ENCODE peak calls at places on chromosome 15, in four cellular contexts. One of them, this sample, is unnamed.

GRCh38 chr15:56754993-56755392 is 21.7 kb upstream of the ZNF280D start:
- DNase-seq in NCI-H345: no peak
- DNase-seq in B cell: no peak
- DNase-seq in GM12864: no peak
- DNase-seq in this sample: no peak

GRCh38 chr15:39191871-39192281 is 389.0 kb upstream of the THBS1 start:
- DNase-seq in B cell: no peak
- DNase-seq in GM12864: no peak
- DNase-seq in NCI-H345: no peak
- DNase-seq in this sample: no peak

GRCh38 chr15:98731712-98732450 is 83.5 kb downstream of the IGF1R start:
- DNase-seq in B cell: no peak
- DNase-seq in GM12864: no peak
- DNase-seq in NCI-H345: no peak
- DNase-seq in this sample: no peak

GRCh38 chr15:41746802-41747201 is 27.5 kb upstream of the MAPKBP1 start:
- DNase-seq in NCI-H345: no peak
- DNase-seq in B cell: no peak
- DNase-seq in GM12864: no peak
- DNase-seq in this sample: no peak

GRCh38 chr15:29136815-29137214 is 132.8 kb downstream of the NSMCE3 start:
- DNase-seq in B cell: no peak
- DNase-seq in NCI-H345: no peak
- DNase-seq in GM12864: no peak
- DNase-seq in this sample: no peak

GRCh38 chr15:85419200-85419599 is 38.8 kb downstream of the AKAP13 start:
- DNase-seq in NCI-H345: no peak
- DNase-seq in B cell: no peak
- DNase-seq in GM12864: no peak
- DNase-seq in this sample: no peak

GRCh38 chr15:101288905-101289513 is 6.0 kb downstream of the SNRPA1 start:
- DNase-seq in GM12864: no peak
- DNase-seq in NCI-H345: peak
- DNase-seq in B cell: peak
- DNase-seq in this sample: no peak

GRCh38 chr15:60392601-60392985 is 5.2 kb downstream of the ANXA2 start:
- DNase-seq in NCI-H345: peak
- DNase-seq in GM12864: no peak
- DNase-seq in B cell: no peak
- DNase-seq in this sample: no peak

GRCh38 chr15:45728641-45729040 is 93.8 kb downstream of the SQOR start:
- DNase-seq in NCI-H345: no peak
- DNase-seq in B cell: no peak
- DNase-seq in GM12864: no peak
- DNase-seq in this sample: no peak

GRCh38 chr15:39804026-39804425 is 21.4 kb upstream of the FSIP1 start:
- DNase-seq in GM12864: no peak
- DNase-seq in B cell: no peak
- DNase-seq in NCI-H345: no peak
- DNase-seq in this sample: no peak

GRCh38 chr15:41848595-41848994 is 9.9 kb downstream of the PLA2G4B start:
- DNase-seq in NCI-H345: no peak
- DNase-seq in GM12864: no peak
- DNase-seq in B cell: no peak
- DNase-seq in this sample: no peak

GRCh38 chr15:96428742-96429141 is 98.2 kb downstream of the NR2F2 start:
- DNase-seq in GM12864: no peak
- DNase-seq in NCI-H345: no peak
- DNase-seq in B cell: no peak
- DNase-seq in this sample: no peak

GRCh38 chr15:73981761-73982222 is 10.3 kb downstream of the STOML1 start:
- DNase-seq in GM12864: no peak
- DNase-seq in B cell: no peak
- DNase-seq in NCI-H345: no peak
- DNase-seq in this sample: no peak

GRCh38 chr15:90790057-90790456 is 72.9 kb downstream of the BLM start:
- DNase-seq in GM12864: no peak
- DNase-seq in B cell: no peak
- DNase-seq in NCI-H345: no peak
- DNase-seq in this sample: no peak

GRCh38 chr15:67114846-67115521 is 49.6 kb downstream of the SMAD3 start:
- DNase-seq in GM12864: no peak
- DNase-seq in NCI-H345: no peak
- DNase-seq in B cell: no peak
- DNase-seq in this sample: peak

GRCh38 chr15:37252530-37252929 is 152.2 kb upstream of the MEIS2 start:
- DNase-seq in NCI-H345: no peak
- DNase-seq in GM12864: no peak
- DNase-seq in B cell: no peak
- DNase-seq in this sample: no peak

GRCh38 chr15:48823237-48823636 is 12.4 kb upstream of the CEP152 start:
- DNase-seq in GM12864: no peak
- DNase-seq in B cell: no peak
- DNase-seq in NCI-H345: no peak
- DNase-seq in this sample: no peak

GRCh38 chr15:89647191-89647851 is 7.9 kb downstream of the KIF7 start:
- DNase-seq in B cell: peak
- DNase-seq in GM12864: no peak
- DNase-seq in NCI-H345: peak
- DNase-seq in this sample: no peak

GRCh38 chr15:70856177-70856883 is 2.4 kb upstream of the LARP6 start:
- DNase-seq in B cell: no peak
- DNase-seq in GM12864: no peak
- DNase-seq in NCI-H345: no peak
- DNase-seq in this sample: no peak